ENCODE peak calls at places on chromosomes 6 and 20, in five cellular contexts. Q is GM12878, S is NT2/D1, D is HepG2, C is H1. O is an unnamed sample.

GRCh38 chr20:64240243-64241015 is 15.1 kb upstream of the PCMTD2 start:
- DNase-seq in Q (no peak), S (no peak), D (no peak), C (no peak), O (no peak)

GRCh38 chr6:158625881-158626305 is 18.6 kb downstream of the DYNLT1 start:
- DNase-seq in Q (no peak), S (no peak), D (no peak), C (no peak), O (no peak)

GRCh38 chr6:99522531-99522930 is 7.3 kb upstream of the USP45 start:
- DNase-seq in Q (no peak), S (no peak), D (peak), C (no peak), O (no peak)

GRCh38 chr6:41503841-41504525 is 42.2 kb upstream of the FOXP4 start:
- DNase-seq in Q (no peak), S (no peak), D (peak), C (peak), O (peak)

GRCh38 chr6:106730672-106731071 is 101.3 kb downstream of the QRSL1 start:
- DNase-seq in Q (no peak), S (no peak), D (no peak), C (no peak), O (no peak)

GRCh38 chr6:17349437-17349836 is 44.0 kb upstream of the CAP2 start:
- DNase-seq in Q (no peak), S (no peak), D (peak), C (no peak), O (no peak)

GRCh38 chr20:24018796-24019195 is 30.2 kb upstream of the GGTLC1 start:
- DNase-seq in Q (no peak), S (no peak), D (no peak), C (no peak), O (no peak)

GRCh38 chr6:30881987-30882763 is 2.1 kb upstream of the DDR1 start:
- DNase-seq in Q (no peak), S (no peak), D (no peak), C (no peak), O (no peak)

GRCh38 chr6:137056121-137056880 is 11.5 kb upstream of the IL20RA start:
- DNase-seq in Q (no peak), S (no peak), D (no peak), C (no peak), O (no peak)

GRCh38 chr6:70547313-70547712 is 19.4 kb upstream of the SDHAF4 start:
- DNase-seq in Q (no peak), S (no peak), D (no peak), C (no peak), O (no peak)

GRCh38 chr6:3410385-3411360 is 46.2 kb downstream of the SLC22A23 start:
- DNase-seq in Q (no peak), S (peak), D (peak), C (peak), O (peak)

GRCh38 chr6:31572041-31572911 is at the start of gene LTA:
- DNase-seq in Q (no peak), S (no peak), D (no peak), C (no peak), O (no peak)

GRCh38 chr6:153003294-153003645 is 761 bp upstream of the MTRF1L start:
- DNase-seq in Q (no peak), S (no peak), D (peak), C (no peak), O (no peak)

GRCh38 chr6:4586469-4586859 is 189.7 kb upstream of the CDYL start:
- DNase-seq in Q (no peak), S (no peak), D (no peak), C (no peak), O (no peak)

GRCh38 chr6:104955927-104956662 is 812 bp upstream of the LIN28B start:
- DNase-seq in Q (no peak), S (peak), D (peak), C (peak), O (peak)

GRCh38 chr6:4786936-4787504 is 10.8 kb downstream of the CDYL start:
- DNase-seq in Q (no peak), S (no peak), D (no peak), C (no peak), O (no peak)

GRCh38 chr6:123009101-123009500 is 13.1 kb downstream of the CLVS2 start:
- DNase-seq in Q (no peak), S (no peak), D (no peak), C (no peak), O (no peak)

GRCh38 chr6:71888720-71889340 is 2.5 kb downstream of the RIMS1 start:
- DNase-seq in Q (no peak), S (no peak), D (no peak), C (no peak), O (no peak)

GRCh38 chr20:46699651-46700359 is 9.6 kb upstream of the SLC2A10 start:
- DNase-seq in Q (no peak), S (no peak), D (peak), C (no peak), O (no peak)

GRCh38 chr6:81901589-81901988 is 149.1 kb upstream of the TENT5A start:
- DNase-seq in Q (no peak), S (no peak), D (no peak), C (no peak), O (no peak)

GRCh38 chr6:81515562-81516453 is 236.7 kb downstream of the TENT5A start:
- DNase-seq in Q (no peak), S (no peak), D (no peak), C (no peak), O (no peak)

GRCh38 chr20:37314099-37314498 is 24.6 kb downstream of the MANBAL start:
- DNase-seq in Q (no peak), S (no peak), D (no peak), C (no peak), O (no peak)

GRCh38 chr20:4384961-4385360 is 336.7 kb upstream of the PRND start:
- DNase-seq in Q (no peak), S (no peak), D (no peak), C (no peak), O (no peak)

GRCh38 chr6:31721351-31722020 is at the start of gene LY6G6C:
- DNase-seq in Q (no peak), S (no peak), D (no peak), C (no peak), O (no peak)

GRCh38 chr20:59835448-59836395 is 97.7 kb downstream of the SYCP2 start:
- DNase-seq in Q (no peak), S (peak), D (no peak), C (peak), O (peak)

GRCh38 chr20:61719691-61720347 is 345.9 kb downstream of the TAF4 start:
- DNase-seq in Q (no peak), S (no peak), D (no peak), C (no peak), O (no peak)

GRCh38 chr6:137792160-137793033 is 74.7 kb upstream of the TNFAIP3 start:
- DNase-seq in Q (no peak), S (no peak), D (no peak), C (no peak), O (no peak)

GRCh38 chr20:4560667-4561066 is 161.0 kb upstream of the PRND start:
- DNase-seq in Q (no peak), S (no peak), D (no peak), C (no peak), O (no peak)

GRCh38 chr6:5246870-5247161 is 13.9 kb downstream of the LYRM4 start:
- DNase-seq in Q (no peak), S (no peak), D (no peak), C (no peak), O (no peak)

GRCh38 chr6:169800668-169801395 is 49.4 kb downstream of the ERMARD start:
- DNase-seq in Q (no peak), S (no peak), D (peak), C (peak), O (no peak)

GRCh38 chr6:16730720-16731502 is 30.3 kb downstream of the ATXN1 start:
- DNase-seq in Q (no peak), S (no peak), D (peak), C (no peak), O (peak)

GRCh38 chr6:142845143-142845571 is 99.8 kb downstream of the HIVEP2 start:
- DNase-seq in Q (no peak), S (no peak), D (no peak), C (no peak), O (no peak)

GRCh38 chr20:62201173-62202082 is 18.6 kb downstream of the MTG2 start:
- DNase-seq in Q (peak), S (no peak), D (no peak), C (no peak), O (no peak)

GRCh38 chr20:24863356-24863755 is 85.7 kb upstream of the CST7 start:
- DNase-seq in Q (no peak), S (no peak), D (no peak), C (no peak), O (no peak)

GRCh38 chr6:101398716-101399626 is 5.5 kb downstream of the GRIK2 start:
- DNase-seq in Q (no peak), S (no peak), D (no peak), C (no peak), O (no peak)
- TF ChIP-seq SUZ12 in Q (no peak), S (no peak), D (no peak), C (peak), O (no peak)

GRCh38 chr6:96522469-96523009 is 933 bp downstream of the UFL1 start:
- DNase-seq in Q (no peak), S (no peak), D (peak), C (no peak), O (peak)

GRCh38 chr6:96520039-96520850 is 1.4 kb upstream of the UFL1 start:
- DNase-seq in Q (no peak), S (peak), D (no peak), C (no peak), O (no peak)

GRCh38 chr6:96521267-96521624 is 360 bp upstream of the UFL1 start:
- DNase-seq in Q (no peak), S (no peak), D (no peak), C (no peak), O (no peak)

GRCh38 chr6:96521625-96522468 is at the start of gene UFL1:
- DNase-seq in Q (peak), S (peak), D (peak), C (peak), O (peak)

DNA sequence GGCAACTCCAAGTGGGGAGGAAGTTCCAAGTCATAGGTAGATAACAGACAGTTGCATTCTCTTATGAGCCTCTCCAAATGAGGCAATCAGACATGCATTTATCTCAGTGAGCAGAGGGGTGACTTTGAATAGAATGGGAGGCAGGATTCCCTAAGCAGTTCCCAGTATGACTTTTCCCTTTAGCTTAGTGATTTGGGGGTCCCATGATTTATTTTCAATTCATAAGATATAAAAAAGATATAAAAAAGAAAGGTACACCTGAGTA is 823 bp upstream of the UFL1 start:
- DNase-seq in Q (no peak), S (no peak), D (no peak), C (no peak), O (no peak)
- TF ChIP-seq SUZ12 in Q (no peak), S (no peak), D (no peak), C (no peak), O (no peak)

GRCh38 chr20:17852323-17852722 is 116.3 kb downstream of the SNX5 start:
- DNase-seq in Q (no peak), S (no peak), D (no peak), C (no peak), O (no peak)

GRCh38 chr20:17856024-17856564 is 112.5 kb downstream of the SNX5 start:
- DNase-seq in Q (peak), S (no peak), D (peak), C (no peak), O (no peak)

GRCh38 chr20:17857639-17858449 is 110.8 kb downstream of the SNX5 start:
- DNase-seq in Q (no peak), S (no peak), D (no peak), C (no peak), O (no peak)

GRCh38 chr20:17856837-17857605 is 111.6 kb downstream of the SNX5 start:
- DNase-seq in Q (no peak), S (no peak), D (no peak), C (no peak), O (no peak)

GRCh38 chr20:17854307-17854903 is 114.2 kb downstream of the SNX5 start:
- DNase-seq in Q (no peak), S (peak), D (peak), C (no peak), O (peak)
- TF ChIP-seq SUZ12 in Q (no peak), S (no peak), D (peak), C (no peak), O (no peak)

GRCh38 chr6:39004801-39005200 is 43.8 kb upstream of the GLP1R start:
- DNase-seq in Q (no peak), S (no peak), D (no peak), C (no peak), O (no peak)

GRCh38 chr6:39005774-39006173 is 42.8 kb upstream of the GLP1R start:
- DNase-seq in Q (no peak), S (no peak), D (no peak), C (no peak), O (no peak)

GRCh38 chr6:39003488-39003887 is 45.1 kb upstream of the GLP1R start:
- DNase-seq in Q (no peak), S (no peak), D (no peak), C (no peak), O (no peak)

GRCh38 chr6:39007575-39007974 is 41.0 kb upstream of the GLP1R start:
- DNase-seq in Q (no peak), S (no peak), D (no peak), C (no peak), O (no peak)

DNA sequence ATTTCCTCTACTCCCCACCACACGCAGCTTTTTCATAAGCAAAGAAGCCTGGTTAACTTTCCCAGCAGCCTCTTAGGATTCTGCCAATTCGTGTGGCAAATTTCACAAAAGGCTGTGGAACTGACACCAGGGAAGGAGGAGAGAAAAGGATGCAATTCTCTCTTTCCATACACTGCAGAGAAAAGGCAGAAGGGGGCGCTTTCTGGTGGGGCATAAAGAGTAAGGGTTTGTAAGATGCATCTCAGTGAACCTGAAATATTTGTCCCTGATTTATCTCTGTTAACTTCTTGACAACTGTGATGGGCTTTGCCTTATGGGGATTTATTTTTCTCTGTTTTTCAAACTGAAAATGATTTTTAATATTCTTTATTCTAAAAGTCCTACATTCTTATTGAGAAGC is 45.5 kb upstream of the GLP1R start:
- DNase-seq in Q (no peak), S (no peak), D (no peak), C (no peak), O (peak)
- TF ChIP-seq SUZ12 in Q (no peak), S (no peak), D (no peak), C (no peak), O (no peak)